ENCODE peak calls at places on chromosomes 13 and 19, in seven cellular contexts. A, M, N, Q, V, D and S are unnamed samples.

GRCh38 chr19:7657047-7657779 is 11.6 kb upstream of the RETN start:
- DNase-seq in A (no peak), M (peak; percentile 21), N (no peak), Q (no peak), V (no peak), D (peak; percentile 26), S (peak; percentile 12)

GRCh38 chr13:83681547-83681946 is 200.7 kb downstream of the SLITRK1 start:
- DNase-seq in A (no peak), M (no peak), N (no peak), Q (no peak), V (no peak), D (no peak), S (no peak)

GRCh38 chr19:3606174-3606689 is 443 bp downstream of the TBXA2R start:
- DNase-seq in A (no peak), M (no peak), N (no peak), Q (no peak), V (no peak), D (peak; percentile 51), S (no peak)

GRCh38 chr19:2329528-2329927 is 1.0 kb downstream of the SPPL2B start:
- DNase-seq in A (no peak), M (no peak), N (no peak), Q (no peak), V (no peak), D (peak; percentile 93), S (no peak)

GRCh38 chr19:6721113-6721474 is 644 bp upstream of the C3 start:
- DNase-seq in A (no peak), M (no peak), N (no peak), Q (no peak), V (no peak), D (no peak), S (no peak)

GRCh38 chr13:48242677-48243076 is 9.7 kb downstream of the ITM2B start:
- DNase-seq in A (no peak), M (no peak), N (no peak), Q (no peak), V (no peak), D (no peak), S (no peak)

GRCh38 chr13:36098080-36098479 is 33.1 kb downstream of the DCLK1 start:
- DNase-seq in A (no peak), M (no peak), N (no peak), Q (no peak), V (no peak), D (no peak), S (peak; percentile 60)

GRCh38 chr13:54415753-54416366 is 1387.2 kb downstream of the OLFM4 start:
- DNase-seq in A (no peak), M (no peak), N (no peak), Q (no peak), V (no peak), D (peak; percentile 11), S (no peak)

GRCh38 chr13:110471833-110472162 is 89.7 kb downstream of the RAB20 start:
- DNase-seq in A (peak; percentile 44), M (peak; percentile 22), N (no peak), Q (peak; percentile 59), V (no peak), D (no peak), S (peak; percentile 17)

GRCh38 chr19:35409191-35409590 is 38.3 kb downstream of the GPR42 start:
- DNase-seq in A (no peak), M (no peak), N (no peak), Q (no peak), V (no peak), D (no peak), S (no peak)

GRCh38 chr19:47778954-47779351 is 450 bp downstream of the SELENOW start:
- DNase-seq in A (no peak), M (peak; percentile 22), N (peak; percentile 34), Q (no peak), V (no peak), D (peak; percentile 33), S (peak; percentile 27)

GRCh38 chr13:36251528-36251927 is 37.2 kb upstream of the SOHLH2 start:
- DNase-seq in A (no peak), M (no peak), N (no peak), Q (no peak), V (no peak), D (no peak), S (peak; percentile 31)

GRCh38 chr13:51397262-51397933 is 55.4 kb downstream of the INTS6 start:
- DNase-seq in A (no peak), M (peak; percentile 71), N (no peak), Q (peak; percentile 83), V (no peak), D (peak; percentile 21), S (peak; percentile 73)

GRCh38 chr13:84951128-84951527 is 848.1 kb downstream of the SLITRK6 start:
- DNase-seq in A (no peak), M (no peak), N (no peak), Q (no peak), V (no peak), D (no peak), S (no peak)

DNA sequence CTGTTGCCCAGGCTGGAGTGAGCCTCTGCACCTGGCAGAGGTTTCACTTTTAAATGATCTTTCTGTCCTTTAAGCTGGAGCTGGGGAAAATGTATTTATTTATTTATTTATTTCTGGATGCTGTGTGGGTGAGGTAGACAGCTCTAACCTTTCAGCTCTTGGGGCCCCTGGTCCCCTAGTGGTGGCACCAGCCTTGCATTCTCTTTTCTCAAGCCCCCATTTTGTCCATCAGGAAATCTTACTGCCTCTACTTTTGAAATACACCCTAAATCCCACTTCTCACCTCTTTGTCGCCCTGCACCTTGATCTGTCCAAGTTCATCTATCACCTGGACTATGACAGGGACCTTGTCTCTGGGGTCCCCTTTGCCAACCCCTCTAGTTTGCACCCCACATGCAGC is 2.1 kb upstream of the B9D2 start:
- DNase-seq in A (no peak), M (no peak), N (no peak), Q (no peak), V (no peak), D (no peak), S (no peak)
- TF ChIP-seq CTCF in A (no peak), M (peak; percentile 14), N (peak; percentile 21), Q (no peak), V (no peak), D (peak; percentile 21), S (peak; percentile 18)

GRCh38 chr19:55441692-55442321 is 1.3 kb downstream of the SHISA7 start:
- DNase-seq in A (no peak), M (no peak), N (no peak), Q (no peak), V (no peak), D (peak; percentile 48), S (no peak)
- H3K4me3 ChIP-seq in A (no peak overlapping the region), M (no peak overlapping the region), N (no peak overlapping the region), Q (no peak overlapping the region), V (peak overlapping the region; percentile 28), D (no peak overlapping the region), S (no peak overlapping the region)

GRCh38 chr19:18856385-18857126 is 24.8 kb downstream of the UPF1 start:
- DNase-seq in A (peak; percentile 90), M (peak; percentile 56), N (no peak), Q (no peak), V (peak; percentile 48), D (peak; percentile 58), S (peak; percentile 71)
- TF ChIP-seq CTCF in A (peak; percentile 66), M (peak; percentile 30), N (peak; percentile 48), Q (no peak), V (peak; percentile 66), D (peak; percentile 46), S (peak; percentile 52)

DNA sequence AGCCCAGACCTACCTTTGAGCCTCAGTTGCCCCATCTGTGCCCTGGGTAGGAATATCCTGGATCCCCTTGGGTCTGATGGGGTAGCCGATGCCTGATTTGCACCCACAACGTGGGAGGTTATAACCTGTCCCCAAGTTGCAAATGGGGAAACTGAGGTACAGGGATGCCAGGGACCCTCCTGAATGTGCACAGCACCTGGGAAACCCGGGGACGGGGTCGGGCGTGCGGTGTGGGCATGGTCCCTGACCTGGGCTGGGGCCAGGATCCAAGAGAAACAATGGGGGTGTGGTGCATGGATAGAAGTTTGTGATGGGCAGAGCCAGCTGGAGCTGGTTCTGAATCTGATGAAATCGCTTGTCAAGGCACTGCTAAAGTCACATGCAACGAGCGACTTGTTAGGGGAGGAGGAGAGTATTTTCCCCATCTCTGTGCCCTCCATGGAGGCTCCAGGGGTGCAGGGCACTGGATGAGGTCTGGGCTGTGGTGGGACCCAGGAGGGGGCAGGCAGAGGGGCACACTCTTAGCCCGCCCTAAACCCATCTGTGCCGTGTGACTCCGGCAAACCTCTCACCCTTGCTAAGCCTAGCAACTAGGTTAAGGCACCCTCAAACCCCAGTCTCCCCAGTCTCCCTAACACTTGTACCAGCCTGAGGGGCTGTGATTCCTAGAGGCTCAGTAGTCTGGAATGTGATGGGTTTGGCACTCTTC is 739 bp downstream of the GDF15 start:
- DNase-seq in A (no peak), M (peak; percentile 53), N (no peak), Q (peak; percentile 62), V (no peak), D (no peak), S (no peak)
- H3K4me3 ChIP-seq in A (no peak overlapping the region), M (peak overlapping the region; percentile 73), N (peak overlapping the region; percentile 97), Q (no peak overlapping the region), V (no peak overlapping the region), D (no peak overlapping the region), S (peak overlapping the region; percentile 67)

DNA sequence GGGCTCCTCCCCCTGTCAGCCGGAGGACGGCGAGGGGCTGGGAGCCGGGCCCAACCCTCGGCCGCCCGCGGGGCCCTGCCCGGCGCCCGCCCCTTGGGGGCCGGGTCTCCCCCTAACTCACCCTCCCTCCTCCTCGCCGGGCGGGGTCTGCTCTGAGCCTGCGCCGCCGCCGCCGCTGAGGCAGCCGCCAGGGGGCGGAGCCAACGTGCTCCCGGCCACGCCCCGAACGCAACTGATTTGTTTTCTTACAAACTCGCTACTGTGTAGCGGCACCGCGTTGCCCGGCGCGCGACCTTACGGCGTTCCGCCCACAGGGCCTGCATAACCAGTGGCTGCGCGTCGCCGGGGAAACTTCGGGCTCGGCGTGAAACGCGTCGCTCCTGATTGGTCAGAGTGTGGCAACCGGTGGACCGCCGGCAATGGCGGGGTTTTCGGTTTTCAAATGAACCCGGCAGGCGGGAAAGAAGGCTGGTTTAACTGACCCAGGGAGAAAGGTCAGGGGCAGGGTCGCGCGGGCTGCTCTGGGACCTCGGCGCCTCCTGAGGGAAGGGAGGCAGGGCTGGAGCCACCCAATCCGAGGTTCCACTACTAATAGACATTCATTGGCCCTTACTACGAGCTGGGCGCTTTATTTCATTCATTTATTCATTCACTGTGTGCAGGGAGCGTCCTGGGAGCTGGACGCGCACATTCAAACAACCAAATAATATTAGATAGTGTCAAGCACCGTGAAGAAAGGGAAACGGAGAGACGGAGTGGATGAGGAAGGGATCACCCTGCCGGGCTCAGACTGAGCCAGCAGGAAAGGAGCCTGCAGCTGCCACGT is at the start of gene CDKN2D:
- DNase-seq in A (peak; percentile 100), M (peak; percentile 100), N (peak; percentile 100), Q (peak; percentile 100), V (peak; percentile 99), D (peak; percentile 100), S (peak; percentile 99)
- TF ChIP-seq CTCF in A (peak; percentile 90), M (no peak), N (no peak), Q (no peak), V (peak; percentile 70), D (peak; percentile 22), S (no peak)

GRCh38 chr13:75596657-75597182 is 39.4 kb upstream of the LMO7 start:
- DNase-seq in A (no peak), M (no peak), N (no peak), Q (no peak), V (no peak), D (no peak), S (no peak)
- H3K4me3 ChIP-seq in A (no peak overlapping the region), M (no peak overlapping the region), N (no peak overlapping the region), Q (no peak overlapping the region), V (no peak overlapping the region), D (no peak overlapping the region), S (no peak overlapping the region)

GRCh38 chr13:114047358-114047881 is 73.5 kb upstream of the C13orf46 start:
- DNase-seq in A (no peak), M (no peak), N (no peak), Q (no peak), V (no peak), D (no peak), S (peak; percentile 48)
- TF ChIP-seq CTCF in A (no peak), M (no peak), N (no peak), Q (no peak), V (no peak), D (no peak), S (no peak)